ENCODE peak calls at places on chromosomes 12 and 14, in eight cellular contexts. K is bronchial epithelial cell, I is foreskin fibroblast, E is Panc1, P is fibroblast of villous mesenchyme, V is heart left ventricle, Q is left lung, O is HFF-Myc. H is an unnamed sample.

GRCh38 chr14:68462683-68463082 is 330.2 kb downstream of the ZFP36L1 start:
- DNase-seq in K (no peak), P (no peak), E (no peak), I (no peak), V (no peak), Q (no peak), O (no peak), H (no peak)

GRCh38 chr12:131333621-131334440 is 377.1 kb upstream of the SFSWAP start:
- DNase-seq in V (no peak), O (no peak), Q (no peak), I (no peak), K (no peak), E (no peak), P (no peak), H (no peak)

GRCh38 chr14:83467811-83468210 is 1934.2 kb upstream of the SEL1L start:
- DNase-seq in V (no peak), O (peak; percentile 60), E (no peak), Q (no peak), I (peak; percentile 54), K (no peak), P (peak; percentile 7), H (no peak)

GRCh38 chr14:88765130-88765529 is 27.6 kb downstream of the EML5 start:
- DNase-seq in V (no peak), I (no peak), P (no peak), O (peak; percentile 19), K (peak; percentile 16), E (no peak), Q (no peak), H (no peak)

GRCh38 chr14:33842299-33842698 is 108.6 kb downstream of the EGLN3 start:
- DNase-seq in E (no peak), I (no peak), O (no peak), K (peak; percentile 96), P (no peak), Q (peak; percentile 13), V (no peak), H (no peak)

GRCh38 chr12:95339086-95339788 is 121.6 kb downstream of the VEZT start:
- DNase-seq in P (no peak), O (no peak), V (no peak), E (no peak), Q (no peak), I (peak; percentile 57), K (peak; percentile 28), H (no peak)

GRCh38 chr14:97077253-97077653 is 280.1 kb downstream of the VRK1 start:
- DNase-seq in K (peak; percentile 86), O (no peak), E (no peak), V (peak; percentile 67), P (no peak), Q (no peak), I (peak; percentile 6), H (no peak)

GRCh38 chr12:91985002-91985767 is 160.5 kb downstream of the BTG1 start:
- DNase-seq in P (peak; percentile 53), O (no peak), E (no peak), K (no peak), Q (no peak), V (no peak), I (peak; percentile 65), H (no peak)

GRCh38 chr12:14394317-14395058 is 29.0 kb downstream of the ATF7IP start:
- DNase-seq in V (no peak), I (peak; percentile 51), P (peak; percentile 83), K (peak; percentile 85), O (peak; percentile 71), Q (no peak), E (peak; percentile 47), H (no peak)

GRCh38 chr12:74689071-74689655 is 151.5 kb downstream of the ATXN7L3B start:
- DNase-seq in I (peak; percentile 71), K (peak; percentile 61), Q (no peak), V (no peak), E (peak; percentile 33), P (peak; percentile 59), O (peak; percentile 20), H (no peak)

GRCh38 chr12:99257672-99258071 is 389.9 kb upstream of the GARIN6 start:
- DNase-seq in I (no peak), O (no peak), P (no peak), Q (no peak), K (no peak), V (no peak), E (no peak), H (no peak)

GRCh38 chr14:61662437-61663311 is 32.6 kb upstream of the HIF1A start:
- DNase-seq in O (peak; percentile 62), K (peak; percentile 89), I (peak; percentile 76), V (no peak), P (peak; percentile 76), E (no peak), Q (no peak), H (no peak)

GRCh38 chr14:69059658-69060648 is 80.9 kb upstream of the ACTN1 start:
- DNase-seq in I (peak; percentile 78), K (peak; percentile 71), V (no peak), P (peak; percentile 99), E (no peak), Q (no peak), O (peak; percentile 67), H (no peak)

GRCh38 chr12:67068773-67069450 is 200.2 kb upstream of the CAND1 start:
- DNase-seq in P (peak; percentile 25), K (peak; percentile 56), I (peak; percentile 67), O (no peak), Q (peak; percentile 83), V (no peak), E (no peak), H (peak; percentile 69)

GRCh38 chr12:45989857-45990467 is 412 bp downstream of the SCAF11 start:
- DNase-seq in P (no peak), I (peak; percentile 71), K (no peak), Q (peak; percentile 91), E (no peak), O (no peak), V (peak; percentile 89), H (peak; percentile 75)

GRCh38 chr12:2648406-2648805 is 146.4 kb upstream of the FKBP4 start:
- DNase-seq in E (no peak), I (no peak), Q (no peak), P (no peak), K (no peak), O (no peak), V (no peak), H (no peak)

GRCh38 chr14:39241637-39242036 is 7.9 kb downstream of the MIA2 start:
- DNase-seq in O (no peak), I (no peak), P (no peak), V (no peak), E (no peak), K (no peak), Q (no peak), H (no peak)

GRCh38 chr14:39247256-39247655 is 13.5 kb downstream of the MIA2 start:
- DNase-seq in P (peak; percentile 59), E (no peak), K (peak; percentile 92), O (no peak), Q (no peak), I (peak; percentile 92), V (no peak), H (no peak)

GRCh38 chr14:39246618-39247017 is 12.9 kb downstream of the MIA2 start:
- DNase-seq in E (no peak), V (no peak), O (no peak), K (no peak), Q (no peak), I (peak; percentile 22), P (no peak), H (no peak)

GRCh38 chr14:39240769-39241168 is 7.1 kb downstream of the MIA2 start:
- DNase-seq in P (no peak), Q (no peak), E (no peak), V (no peak), O (no peak), I (no peak), K (no peak), H (no peak)

DNA sequence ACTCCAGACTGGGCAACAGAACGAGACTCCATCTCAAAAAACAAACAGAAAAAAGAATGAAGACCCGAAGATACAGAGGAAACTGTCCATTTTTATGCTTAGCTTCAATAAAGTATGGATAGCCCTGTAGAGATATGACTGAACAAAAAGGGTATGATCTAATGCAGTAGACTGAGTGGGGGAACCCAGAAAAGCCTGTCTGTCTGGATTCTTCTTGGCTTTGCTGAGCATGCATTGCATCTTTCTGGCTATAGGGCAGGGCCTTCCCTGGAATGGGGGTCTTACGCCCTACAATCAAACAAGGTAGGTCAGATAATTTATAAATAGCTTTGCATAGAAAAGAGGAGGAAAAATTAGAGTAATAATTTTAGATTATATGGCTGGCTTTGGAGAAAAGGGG is 10.1 kb downstream of the MIA2 start:
- DNase-seq in K (peak; percentile 54), Q (no peak), P (no peak), V (no peak), O (no peak), E (no peak), I (no peak), H (no peak)
- TF ChIP-seq CTCF in K (no peak), Q (no peak), P (no peak), V (no peak), O (no peak), E (no peak), I (no peak), H (no peak)

GRCh38 chr14:43005807-43006206 is 1399.1 kb downstream of the LRFN5 start:
- DNase-seq in Q (no peak), P (peak; percentile 5), O (no peak), V (no peak), I (peak; percentile 11), K (peak; percentile 1), E (no peak), H (no peak)
- TF ChIP-seq CTCF in Q (no peak), P (peak; percentile 25), O (no peak), V (no peak), I (no peak), K (no peak), E (peak; percentile 19), H (no peak)

DNA sequence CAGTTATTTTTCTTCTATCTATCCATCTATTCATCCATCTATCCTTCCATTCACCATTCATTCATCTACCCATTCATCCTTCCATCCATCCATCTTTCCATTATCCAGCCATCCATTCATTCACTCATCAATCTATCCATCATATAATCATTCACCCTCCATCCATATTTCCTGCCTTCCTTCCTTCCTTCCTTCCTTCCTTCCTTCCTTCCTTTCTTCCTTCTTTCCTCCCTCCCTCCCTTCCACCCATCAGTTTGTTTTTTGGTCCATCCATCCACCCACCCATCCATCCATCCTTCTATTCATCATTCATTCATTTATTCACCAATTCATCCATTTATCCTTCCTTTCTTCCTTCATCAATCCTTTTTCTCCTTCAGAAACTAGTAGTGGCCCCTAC is 34.3 kb upstream of the NOS1 start:
- DNase-seq in I (no peak), E (no peak), Q (no peak), V (no peak), O (no peak), K (no peak), P (no peak), H (no peak)
- TF ChIP-seq CTCF in I (no peak), E (no peak), Q (no peak), V (no peak), O (no peak), K (no peak), P (no peak), H (no peak)

DNA sequence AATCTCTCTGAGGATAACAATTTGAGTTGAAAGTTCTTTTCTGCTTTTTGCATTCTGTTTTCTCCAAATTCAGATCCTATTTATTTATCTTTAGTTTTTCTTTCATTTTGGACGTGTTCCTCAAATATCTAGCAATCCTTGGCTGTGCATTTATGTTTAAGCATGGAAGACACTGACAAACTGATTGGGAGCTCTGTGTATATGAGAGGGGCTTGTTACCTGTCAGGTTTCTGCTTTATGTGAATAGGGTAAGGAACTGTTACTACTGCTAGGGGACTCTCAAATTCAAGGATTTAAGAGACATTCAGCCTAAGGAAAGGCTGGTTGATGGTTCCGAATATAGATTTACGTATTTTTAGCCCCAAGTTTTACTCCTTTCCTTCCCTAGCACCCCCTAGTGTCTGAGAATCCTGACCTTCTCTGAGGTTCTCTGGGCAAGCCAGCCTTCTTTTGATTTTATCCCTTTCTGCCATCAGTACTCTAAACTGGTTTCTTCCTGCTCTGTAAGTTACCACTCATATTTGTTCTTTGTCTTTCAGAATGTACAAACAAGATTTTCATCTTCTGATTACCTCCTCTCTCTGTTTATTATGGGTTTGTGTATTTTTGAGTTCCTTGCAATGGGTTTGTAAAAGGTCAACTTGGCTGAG is 30.5 kb downstream of the YLPM1 start:
- DNase-seq in I (peak; percentile 42), E (no peak), P (no peak), O (no peak), Q (no peak), V (no peak), K (no peak), H (no peak)
- TF ChIP-seq CTCF in I (peak; percentile 33), E (peak; percentile 25), P (peak; percentile 39), O (peak; percentile 31), Q (no peak), V (no peak), K (peak; percentile 33), H (no peak)

H was measured in mesothelial cell of epicardium.